ENCODE peak calls at places on chromosomes 12 and 14, in six cellular contexts. S is A549, A is Panc1, H is SK-N-SH, L is GM23338, R is HCT116. T is an unnamed sample.

GRCh38 chr14:75216427-75217006 is 40.1 kb upstream of the TMED10 start:
- DNase-seq in L (no peak), H (no peak), A (no peak), R (no peak), S (no peak), T (no peak)

GRCh38 chr12:6097384-6097783 is 27.1 kb downstream of the VWF start:
- DNase-seq in S (no peak), H (no peak), A (no peak), L (no peak), R (no peak), T (no peak)

GRCh38 chr12:62117041-62117440 is 143.2 kb upstream of the USP15 start:
- DNase-seq in R (no peak), A (no peak), H (no peak), L (no peak), S (no peak), T (no peak)

GRCh38 chr12:65313704-65314317 is 35.3 kb downstream of the MSRB3 start:
- DNase-seq in H (no peak), R (peak; percentile 33), S (no peak), A (no peak), L (peak; percentile 23), T (no peak)

GRCh38 chr12:99131761-99132199 is 486.7 kb downstream of the APAF1 start:
- DNase-seq in A (no peak), L (peak; percentile 88), H (no peak), S (no peak), R (no peak), T (no peak)

GRCh38 chr14:101828038-101828437 is 66.5 kb downstream of the PPP2R5C start:
- DNase-seq in H (no peak), L (no peak), S (no peak), A (no peak), R (no peak), T (no peak)

GRCh38 chr14:105430535-105430934 is 10.9 kb downstream of the MTA1 start:
- DNase-seq in A (no peak), R (peak; percentile 21), S (no peak), H (no peak), L (no peak), T (no peak)

GRCh38 chr12:101764393-101764792 is 25.1 kb upstream of the SYCP3 start:
- DNase-seq in R (no peak), L (no peak), S (no peak), A (no peak), H (no peak), T (no peak)

GRCh38 chr12:29253916-29254625 is 105.0 kb downstream of the FAR2 start:
- DNase-seq in S (no peak), L (no peak), R (no peak), A (no peak), H (no peak), T (no peak)

GRCh38 chr12:90036641-90037040 is 328.0 kb upstream of the ATP2B1 start:
- DNase-seq in S (no peak), L (no peak), H (no peak), R (no peak), A (no peak), T (no peak)

GRCh38 chr12:6062427-6063378 is 61.8 kb downstream of the VWF start:
- DNase-seq in L (peak; percentile 73), R (no peak), A (peak; percentile 50), S (peak; percentile 77), H (peak; percentile 91), T (peak; percentile 45)

GRCh38 chr12:117874842-117875434 is 93.9 kb downstream of the KSR2 start:
- DNase-seq in L (peak; percentile 90), A (no peak), R (peak; percentile 57), H (peak; percentile 82), S (peak; percentile 62), T (peak; percentile 22)

GRCh38 chr12:96466939-96467751 is 22.2 kb upstream of the CFAP54 start:
- DNase-seq in A (no peak), H (no peak), S (no peak), L (no peak), R (no peak), T (no peak)

GRCh38 chr14:103858063-103858820 is 10.9 kb upstream of the PPP1R13B start:
- DNase-seq in S (no peak), L (peak; percentile 23), A (no peak), R (no peak), H (no peak), T (no peak)

GRCh38 chr14:103859416-103860202 is 12.2 kb upstream of the PPP1R13B start:
- DNase-seq in H (no peak), A (no peak), R (no peak), S (no peak), L (no peak), T (no peak)

GRCh38 chr14:103863245-103863644 is 15.9 kb upstream of the PPP1R13B start:
- DNase-seq in L (no peak), H (no peak), S (no peak), A (no peak), R (no peak), T (no peak)

GRCh38 chr14:103861413-103862392 is 14.3 kb upstream of the PPP1R13B start:
- DNase-seq in R (no peak), H (no peak), S (no peak), A (no peak), L (no peak), T (no peak)

DNA sequence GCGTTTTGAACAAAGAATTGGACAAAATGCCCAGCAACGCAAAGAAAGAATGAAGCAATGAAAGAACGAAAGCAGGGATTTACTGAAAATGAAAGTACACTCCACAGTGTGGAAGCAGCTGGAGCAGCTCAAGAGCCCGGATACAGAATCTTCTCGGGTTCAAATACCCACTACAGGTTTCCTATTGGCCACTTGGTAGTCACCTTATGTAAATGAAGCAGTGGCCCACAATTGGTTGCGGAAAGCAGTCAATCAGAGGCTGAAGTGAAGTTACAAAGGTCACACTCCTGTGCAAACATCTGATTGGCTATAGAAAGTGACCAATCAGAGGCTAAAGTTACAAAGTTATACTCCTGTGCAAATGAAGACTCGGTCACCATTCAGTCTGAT is 15.0 kb upstream of the PPP1R13B start:
- DNase-seq in S (no peak), H (no peak), A (no peak), R (no peak), L (peak; percentile 28), T (no peak)
- TF ChIP-seq REST in S (no peak), H (no peak), A (no peak), R (no peak), L (no peak), T (no peak)

GRCh38 chr12:447132-447531 is 12.6 kb upstream of the B4GALNT3 start:
- DNase-seq in A (no peak), L (no peak), H (no peak), R (no peak), S (no peak), T (no peak)

DNA sequence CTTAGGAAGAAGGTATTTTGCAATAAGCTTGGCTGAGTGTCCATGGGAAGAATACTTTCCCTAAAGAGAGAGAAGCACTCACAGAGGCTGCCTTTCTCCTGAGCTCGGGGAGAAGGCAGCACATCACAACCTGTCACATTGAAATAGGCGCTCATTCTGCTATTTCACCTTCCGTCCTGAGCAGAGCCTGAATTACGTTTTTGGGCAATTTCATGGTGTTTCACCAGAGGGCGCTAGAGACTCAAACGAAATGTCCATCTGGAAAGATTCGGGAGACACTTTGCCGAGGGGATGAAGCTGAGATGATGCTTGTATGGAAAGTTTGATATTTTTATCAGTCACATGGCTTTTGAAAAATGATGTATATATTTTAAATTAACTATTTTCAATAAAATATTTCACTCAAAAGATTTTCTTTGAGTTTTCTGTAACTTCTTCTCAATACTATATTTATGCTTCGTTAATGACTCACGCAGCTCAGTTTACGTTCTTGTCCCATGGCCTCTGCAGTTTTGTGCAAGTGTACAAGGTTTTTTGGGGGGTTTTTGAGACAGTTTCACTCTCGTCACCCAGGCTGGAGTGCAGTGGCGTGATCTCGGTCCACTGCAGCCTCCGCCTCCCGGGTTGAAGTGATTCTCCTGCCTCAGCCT is 17.4 kb upstream of the B4GALNT3 start:
- DNase-seq in A (no peak), L (peak; percentile 83), S (peak; percentile 66), R (peak; percentile 23), H (peak; percentile 70), T (peak; percentile 42)
- TF ChIP-seq REST in A (no peak), L (no peak), S (no peak), R (no peak), H (no peak), T (no peak)

GRCh38 chr14:90784621-90785270 is 31.5 kb downstream of the TTC7B start:
- DNase-seq in H (no peak), R (no peak), L (no peak), S (no peak), A (no peak), T (no peak)
- TF ChIP-seq REST in H (no peak), R (no peak), L (no peak), S (no peak), A (no peak), T (no peak)

GRCh38 chr12:31386364-31386777 is 60.4 kb upstream of the SINHCAF start:
- DNase-seq in L (peak; percentile 98), A (no peak), H (no peak), S (no peak), R (no peak), T (no peak)
- TF ChIP-seq REST in L (no peak), A (no peak), H (no peak), S (no peak), R (no peak), T (no peak)